ENCODE peak calls at places on chromosome X, in five cellular contexts. One of them, this sample, is unnamed.

GRCh38 chrX:125398959-125399440 is 79.3 kb downstream of the TEX13C start:
- DNase-seq in hepatocyte: no peak
- DNase-seq in PC-9: no peak
- DNase-seq in GM12865: no peak
- DNase-seq in heart right ventricle: no peak
- DNase-seq in this sample: no peak

GRCh38 chrX:72271091-72271490 is 6.0 kb downstream of the RPS4X start:
- DNase-seq in hepatocyte: no peak
- DNase-seq in heart right ventricle: no peak
- DNase-seq in PC-9: no peak
- DNase-seq in GM12865: no peak
- DNase-seq in this sample: no peak

GRCh38 chrX:74500067-74500466 is 78.8 kb downstream of the SLC16A2 start:
- DNase-seq in hepatocyte: no peak
- DNase-seq in PC-9: no peak
- DNase-seq in GM12865: no peak
- DNase-seq in heart right ventricle: no peak
- DNase-seq in this sample: no peak

GRCh38 chrX:32778965-32779364 is 432.4 kb downstream of the DMD start:
- DNase-seq in GM12865: no peak
- DNase-seq in PC-9: no peak
- DNase-seq in heart right ventricle: no peak
- DNase-seq in hepatocyte: no peak
- DNase-seq in this sample: no peak

GRCh38 chrX:74923942-74924448 is 1.3 kb downstream of the NEXMIF start:
- DNase-seq in heart right ventricle: no peak
- DNase-seq in PC-9: no peak
- DNase-seq in hepatocyte: peak
- DNase-seq in GM12865: peak
- DNase-seq in this sample: no peak

GRCh38 chrX:2284133-2284532 is 216.6 kb downstream of the DHRSX start:
- DNase-seq in GM12865: no peak
- DNase-seq in hepatocyte: no peak
- DNase-seq in PC-9: no peak
- DNase-seq in heart right ventricle: no peak
- DNase-seq in this sample: no peak

GRCh38 chrX:39905946-39906345 is 191.8 kb downstream of the BCOR start:
- DNase-seq in GM12865: no peak
- DNase-seq in heart right ventricle: no peak
- DNase-seq in PC-9: no peak
- DNase-seq in hepatocyte: no peak
- DNase-seq in this sample: no peak

GRCh38 chrX:3129256-3129655 is 88.0 kb downstream of the ARSF start:
- DNase-seq in hepatocyte: no peak
- DNase-seq in heart right ventricle: no peak
- DNase-seq in PC-9: no peak
- DNase-seq in GM12865: no peak
- DNase-seq in this sample: no peak

GRCh38 chrX:102154218-102154860 is 1.4 kb downstream of the BEX5 start:
- DNase-seq in GM12865: no peak
- DNase-seq in hepatocyte: no peak
- DNase-seq in heart right ventricle: no peak
- DNase-seq in PC-9: no peak
- DNase-seq in this sample: no peak

DNA sequence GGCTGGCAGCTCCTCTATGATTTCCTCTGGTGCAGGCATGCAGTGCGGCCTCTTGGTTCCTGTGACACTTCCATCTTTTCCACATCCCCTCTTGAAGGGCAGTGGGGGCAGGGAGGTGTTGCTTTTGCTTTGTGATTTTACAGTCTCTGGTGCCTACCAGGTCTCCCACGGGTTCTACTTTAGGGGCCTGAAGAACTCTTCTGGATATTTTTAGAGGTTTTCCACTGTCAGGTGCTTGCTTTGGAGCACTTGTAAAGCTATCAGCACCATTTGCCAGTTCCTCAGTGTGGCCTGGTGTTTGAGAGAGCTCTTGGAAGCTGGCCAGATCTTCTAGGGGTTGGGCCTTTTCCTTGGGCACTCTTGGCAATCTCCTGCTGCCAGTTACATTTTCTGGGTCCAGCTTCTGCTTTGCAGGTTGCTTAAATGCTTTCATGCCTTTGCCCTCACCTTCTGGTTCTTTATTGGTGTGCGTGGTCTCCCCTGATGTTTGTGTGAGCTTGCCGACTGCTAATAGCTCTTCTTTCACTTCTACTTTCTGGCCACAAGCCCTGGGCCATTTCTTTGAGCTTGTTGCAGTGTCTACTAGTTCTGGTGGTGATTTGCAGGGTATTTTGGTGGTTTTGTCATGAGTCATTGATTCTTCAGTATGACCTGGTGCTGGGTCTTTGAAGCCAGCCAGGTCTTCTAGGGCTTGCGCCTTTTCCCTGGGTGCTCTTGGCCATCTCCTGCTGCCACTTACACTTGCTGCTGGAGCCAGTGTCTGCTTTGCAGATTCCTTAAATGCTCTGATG is 11.4 kb upstream of the CHST7 start:
- DNase-seq in heart right ventricle: peak
- DNase-seq in hepatocyte: no peak
- DNase-seq in PC-9: no peak
- DNase-seq in GM12865: peak
- DNase-seq in this sample: no peak
- H3K4me3 ChIP-seq in heart right ventricle: no peak
- H3K4me3 ChIP-seq in hepatocyte: no peak
- H3K4me3 ChIP-seq in PC-9: no peak
- H3K4me3 ChIP-seq in GM12865: peak
- H3K4me3 ChIP-seq in this sample: no peak

GRCh38 chrX:54442790-54443189 is 2.6 kb downstream of the TSR2 start:
- DNase-seq in hepatocyte: no peak
- DNase-seq in PC-9: no peak
- DNase-seq in GM12865: no peak
- DNase-seq in heart right ventricle: no peak
- DNase-seq in this sample: no peak

GRCh38 chrX:54449929-54450328 is 9.7 kb downstream of the TSR2 start:
- DNase-seq in PC-9: no peak
- DNase-seq in hepatocyte: no peak
- DNase-seq in heart right ventricle: no peak
- DNase-seq in GM12865: no peak
- DNase-seq in this sample: no peak

GRCh38 chrX:54444752-54445151 is 4.5 kb downstream of the TSR2 start:
- DNase-seq in hepatocyte: no peak
- DNase-seq in GM12865: no peak
- DNase-seq in PC-9: no peak
- DNase-seq in heart right ventricle: no peak
- DNase-seq in this sample: no peak

GRCh38 chrX:54446084-54446483 is 5.9 kb downstream of the TSR2 start:
- DNase-seq in heart right ventricle: no peak
- DNase-seq in PC-9: no peak
- DNase-seq in hepatocyte: no peak
- DNase-seq in GM12865: no peak
- DNase-seq in this sample: no peak

GRCh38 chrX:54447461-54447860 is 7.3 kb downstream of the TSR2 start:
- DNase-seq in hepatocyte: peak
- DNase-seq in GM12865: no peak
- DNase-seq in PC-9: no peak
- DNase-seq in heart right ventricle: no peak
- DNase-seq in this sample: no peak
- TF ChIP-seq CTCF in hepatocyte: peak
- TF ChIP-seq CTCF in GM12865: peak
- TF ChIP-seq CTCF in PC-9: peak
- TF ChIP-seq CTCF in heart right ventricle: no peak
- TF ChIP-seq CTCF in this sample: peak

GRCh38 chrX:107565916-107566602 is 62.3 kb upstream of the PRPS1 start:
- DNase-seq in PC-9: no peak
- DNase-seq in heart right ventricle: no peak
- DNase-seq in hepatocyte: peak
- DNase-seq in GM12865: peak
- DNase-seq in this sample: peak
- H3K4me3 ChIP-seq in PC-9: no peak
- H3K4me3 ChIP-seq in heart right ventricle: no peak
- H3K4me3 ChIP-seq in hepatocyte: no peak
- H3K4me3 ChIP-seq in GM12865: no peak
- H3K4me3 ChIP-seq in this sample: no peak

DNA sequence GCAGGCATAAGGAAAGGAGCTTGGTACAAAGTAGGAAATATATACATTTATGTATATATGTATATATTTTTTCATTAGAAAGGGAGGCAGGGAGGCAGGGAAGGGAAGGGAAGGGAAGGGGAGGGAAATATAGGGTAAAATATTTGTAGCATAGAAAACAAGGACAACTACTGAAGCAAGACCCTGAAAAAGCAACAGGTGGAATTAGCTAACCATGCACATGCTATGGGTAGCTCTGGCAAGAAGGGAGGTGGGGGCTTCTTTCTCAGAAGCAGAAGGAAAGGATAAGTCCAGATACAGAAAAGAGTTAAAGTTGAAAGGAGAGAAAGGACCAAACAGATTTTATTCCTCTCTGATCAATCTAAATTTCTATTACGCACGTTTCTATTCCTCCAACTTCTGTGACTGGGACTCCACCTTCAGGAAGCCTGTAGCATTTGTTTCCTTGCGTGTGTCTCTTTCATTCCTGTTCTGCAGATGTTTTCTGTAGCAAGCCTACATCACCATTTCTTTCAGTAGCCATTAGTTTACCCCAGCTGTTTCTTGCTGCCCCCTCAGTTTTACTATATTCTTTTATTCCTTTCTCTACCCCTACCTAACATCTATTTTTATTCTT is 82.9 kb downstream of the OR13H1 start:
- DNase-seq in PC-9: peak
- DNase-seq in hepatocyte: peak
- DNase-seq in GM12865: no peak
- DNase-seq in heart right ventricle: no peak
- DNase-seq in this sample: peak
- TF ChIP-seq CTCF in PC-9: peak
- TF ChIP-seq CTCF in hepatocyte: peak
- TF ChIP-seq CTCF in GM12865: no peak
- TF ChIP-seq CTCF in heart right ventricle: no peak
- TF ChIP-seq CTCF in this sample: peak